ENCODE peak calls at places on chromosomes 5 and 9, in nine cellular contexts. One of them, this sample, is unnamed.

GRCh38 chr9:83432104-83432627 is 106.0 kb downstream of the FRMD3 start:
- DNase-seq in AG09319: no peak
- DNase-seq in fibroblast of lung: peak
- DNase-seq in type B pancreatic cell: no peak
- DNase-seq in fibroblast of pulmonary artery: peak
- DNase-seq in Caco-2: no peak
- DNase-seq in GM12865: no peak
- DNase-seq in tibial artery: peak
- DNase-seq in IMR-90: no peak
- DNase-seq in this sample: no peak

GRCh38 chr5:12920527-12920926 is 1016.3 kb upstream of the CTNND2 start:
- DNase-seq in AG09319: no peak
- DNase-seq in fibroblast of lung: no peak
- DNase-seq in type B pancreatic cell: no peak
- DNase-seq in fibroblast of pulmonary artery: no peak
- DNase-seq in Caco-2: no peak
- DNase-seq in GM12865: no peak
- DNase-seq in tibial artery: no peak
- DNase-seq in IMR-90: no peak
- DNase-seq in this sample: no peak

GRCh38 chr5:146048994-146049703 is 56.2 kb downstream of the PLAC8L1 start:
- DNase-seq in AG09319: peak
- DNase-seq in fibroblast of lung: peak
- DNase-seq in type B pancreatic cell: no peak
- DNase-seq in fibroblast of pulmonary artery: peak
- DNase-seq in Caco-2: peak
- DNase-seq in GM12865: peak
- DNase-seq in tibial artery: no peak
- DNase-seq in IMR-90: peak
- DNase-seq in this sample: peak

GRCh38 chr5:116274251-116274650 is 189.4 kb downstream of the COMMD10 start:
- DNase-seq in AG09319: no peak
- DNase-seq in fibroblast of lung: no peak
- DNase-seq in type B pancreatic cell: no peak
- DNase-seq in fibroblast of pulmonary artery: no peak
- DNase-seq in Caco-2: no peak
- DNase-seq in GM12865: no peak
- DNase-seq in tibial artery: no peak
- DNase-seq in IMR-90: no peak
- DNase-seq in this sample: no peak

GRCh38 chr5:173663810-173664526 is 47.5 kb upstream of the BOD1 start:
- DNase-seq in AG09319: no peak
- DNase-seq in fibroblast of lung: peak
- DNase-seq in type B pancreatic cell: no peak
- DNase-seq in fibroblast of pulmonary artery: peak
- DNase-seq in Caco-2: no peak
- DNase-seq in GM12865: peak
- DNase-seq in tibial artery: no peak
- DNase-seq in IMR-90: no peak
- DNase-seq in this sample: no peak

GRCh38 chr9:128192601-128193371 is 1.4 kb upstream of the CIZ1 start:
- DNase-seq in AG09319: no peak
- DNase-seq in fibroblast of lung: peak
- DNase-seq in type B pancreatic cell: no peak
- DNase-seq in fibroblast of pulmonary artery: peak
- DNase-seq in Caco-2: peak
- DNase-seq in GM12865: peak
- DNase-seq in tibial artery: peak
- DNase-seq in IMR-90: peak
- DNase-seq in this sample: peak

GRCh38 chr5:143261748-143262392 is 141.6 kb downstream of the NR3C1 start:
- DNase-seq in AG09319: no peak
- DNase-seq in fibroblast of lung: peak
- DNase-seq in type B pancreatic cell: no peak
- DNase-seq in fibroblast of pulmonary artery: peak
- DNase-seq in Caco-2: no peak
- DNase-seq in GM12865: no peak
- DNase-seq in tibial artery: no peak
- DNase-seq in IMR-90: peak
- DNase-seq in this sample: peak

GRCh38 chr9:115328677-115329076 is 210.7 kb upstream of the TNC start:
- DNase-seq in AG09319: no peak
- DNase-seq in fibroblast of lung: no peak
- DNase-seq in type B pancreatic cell: no peak
- DNase-seq in fibroblast of pulmonary artery: no peak
- DNase-seq in Caco-2: no peak
- DNase-seq in GM12865: no peak
- DNase-seq in tibial artery: no peak
- DNase-seq in IMR-90: no peak
- DNase-seq in this sample: no peak

GRCh38 chr5:157651623-157652376 is 438 bp downstream of the SOX30 start:
- DNase-seq in AG09319: no peak
- DNase-seq in fibroblast of lung: peak
- DNase-seq in type B pancreatic cell: no peak
- DNase-seq in fibroblast of pulmonary artery: peak
- DNase-seq in Caco-2: peak
- DNase-seq in GM12865: peak
- DNase-seq in tibial artery: peak
- DNase-seq in IMR-90: no peak
- DNase-seq in this sample: no peak

GRCh38 chr5:33588654-33589372 is 148.0 kb downstream of the TARS1 start:
- DNase-seq in AG09319: no peak
- DNase-seq in fibroblast of lung: no peak
- DNase-seq in type B pancreatic cell: no peak
- DNase-seq in fibroblast of pulmonary artery: no peak
- DNase-seq in Caco-2: peak
- DNase-seq in GM12865: peak
- DNase-seq in tibial artery: no peak
- DNase-seq in IMR-90: no peak
- DNase-seq in this sample: no peak

GRCh38 chr9:129495422-129496186 is 125.3 kb downstream of the C9orf50 start:
- DNase-seq in AG09319: peak
- DNase-seq in fibroblast of lung: peak
- DNase-seq in type B pancreatic cell: peak
- DNase-seq in fibroblast of pulmonary artery: peak
- DNase-seq in Caco-2: peak
- DNase-seq in GM12865: peak
- DNase-seq in tibial artery: peak
- DNase-seq in IMR-90: peak
- DNase-seq in this sample: peak

GRCh38 chr9:16002816-16003215 is 450.0 kb downstream of the CCDC171 start:
- DNase-seq in AG09319: no peak
- DNase-seq in fibroblast of lung: peak
- DNase-seq in type B pancreatic cell: no peak
- DNase-seq in fibroblast of pulmonary artery: peak
- DNase-seq in Caco-2: no peak
- DNase-seq in GM12865: no peak
- DNase-seq in tibial artery: no peak
- DNase-seq in IMR-90: peak
- DNase-seq in this sample: no peak

GRCh38 chr9:110031511-110032173 is 176.3 kb downstream of the C9orf152 start:
- DNase-seq in AG09319: no peak
- DNase-seq in fibroblast of lung: peak
- DNase-seq in type B pancreatic cell: no peak
- DNase-seq in fibroblast of pulmonary artery: peak
- DNase-seq in Caco-2: no peak
- DNase-seq in GM12865: no peak
- DNase-seq in tibial artery: no peak
- DNase-seq in IMR-90: peak
- DNase-seq in this sample: peak

GRCh38 chr5:59999056-59999455 is 105.5 kb upstream of the PDE4D start:
- DNase-seq in AG09319: no peak
- DNase-seq in fibroblast of lung: peak
- DNase-seq in type B pancreatic cell: no peak
- DNase-seq in fibroblast of pulmonary artery: no peak
- DNase-seq in Caco-2: no peak
- DNase-seq in GM12865: no peak
- DNase-seq in tibial artery: no peak
- DNase-seq in IMR-90: no peak
- DNase-seq in this sample: no peak

GRCh38 chr5:87754009-87754757 is 341.5 kb upstream of the CCNH start:
- DNase-seq in AG09319: no peak
- DNase-seq in fibroblast of lung: no peak
- DNase-seq in type B pancreatic cell: no peak
- DNase-seq in fibroblast of pulmonary artery: no peak
- DNase-seq in Caco-2: no peak
- DNase-seq in GM12865: no peak
- DNase-seq in tibial artery: no peak
- DNase-seq in IMR-90: no peak
- DNase-seq in this sample: no peak

GRCh38 chr9:34545497-34545896 is 22.7 kb upstream of the ENHO start:
- DNase-seq in AG09319: no peak
- DNase-seq in fibroblast of lung: no peak
- DNase-seq in type B pancreatic cell: peak
- DNase-seq in fibroblast of pulmonary artery: no peak
- DNase-seq in Caco-2: no peak
- DNase-seq in GM12865: no peak
- DNase-seq in tibial artery: no peak
- DNase-seq in IMR-90: no peak
- DNase-seq in this sample: no peak

DNA sequence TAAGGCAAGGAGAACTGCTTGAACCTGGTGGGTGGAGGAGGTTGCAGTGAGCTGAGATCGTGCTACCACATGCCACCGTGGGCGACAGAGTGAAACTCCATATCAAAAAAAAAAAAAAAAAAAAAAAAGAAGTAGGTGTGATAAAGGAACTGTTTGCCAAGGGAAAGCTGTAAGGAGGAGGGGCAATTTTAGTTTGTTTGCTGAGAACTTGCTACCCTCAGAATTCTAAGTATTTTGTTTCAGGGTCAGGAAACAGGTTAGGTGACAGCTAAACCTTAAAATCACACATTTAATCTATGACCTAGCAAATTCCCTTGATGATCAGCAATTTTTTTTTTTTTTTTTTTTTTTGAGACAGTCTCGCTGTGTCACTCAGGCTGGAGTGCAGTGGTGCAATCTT is 7.2 kb upstream of the ARRDC3 start:
- DNase-seq in AG09319: no peak
- DNase-seq in fibroblast of lung: no peak
- DNase-seq in type B pancreatic cell: no peak
- DNase-seq in fibroblast of pulmonary artery: no peak
- DNase-seq in Caco-2: peak
- DNase-seq in GM12865: no peak
- DNase-seq in tibial artery: no peak
- DNase-seq in IMR-90: no peak
- DNase-seq in this sample: no peak
- TF ChIP-seq CTCF in AG09319: no peak
- TF ChIP-seq CTCF in fibroblast of lung: no peak
- TF ChIP-seq CTCF in type B pancreatic cell: no peak
- TF ChIP-seq CTCF in fibroblast of pulmonary artery: no peak
- TF ChIP-seq CTCF in Caco-2: no peak
- TF ChIP-seq CTCF in GM12865: no peak
- TF ChIP-seq CTCF in tibial artery: no peak
- TF ChIP-seq CTCF in IMR-90: no peak
- TF ChIP-seq CTCF in this sample: no peak

GRCh38 chr5:167587768-167588167 is 703.7 kb upstream of the WWC1 start:
- DNase-seq in AG09319: no peak
- DNase-seq in fibroblast of lung: peak
- DNase-seq in type B pancreatic cell: no peak
- DNase-seq in fibroblast of pulmonary artery: peak
- DNase-seq in Caco-2: peak
- DNase-seq in GM12865: no peak
- DNase-seq in tibial artery: no peak
- DNase-seq in IMR-90: peak
- DNase-seq in this sample: peak
- TF ChIP-seq CTCF in AG09319: peak
- TF ChIP-seq CTCF in fibroblast of lung: peak
- TF ChIP-seq CTCF in type B pancreatic cell: peak
- TF ChIP-seq CTCF in fibroblast of pulmonary artery: peak
- TF ChIP-seq CTCF in Caco-2: peak
- TF ChIP-seq CTCF in GM12865: peak
- TF ChIP-seq CTCF in tibial artery: no peak
- TF ChIP-seq CTCF in IMR-90: peak
- TF ChIP-seq CTCF in this sample: peak

GRCh38 chr5:14452685-14453084 is 128.9 kb upstream of the OTULINL start:
- DNase-seq in AG09319: no peak
- DNase-seq in fibroblast of lung: peak
- DNase-seq in type B pancreatic cell: no peak
- DNase-seq in fibroblast of pulmonary artery: no peak
- DNase-seq in Caco-2: no peak
- DNase-seq in GM12865: no peak
- DNase-seq in tibial artery: no peak
- DNase-seq in IMR-90: peak
- DNase-seq in this sample: no peak

GRCh38 chr5:14447958-14448881 is 133.4 kb upstream of the OTULINL start:
- DNase-seq in AG09319: no peak
- DNase-seq in fibroblast of lung: peak
- DNase-seq in type B pancreatic cell: no peak
- DNase-seq in fibroblast of pulmonary artery: peak
- DNase-seq in Caco-2: no peak
- DNase-seq in GM12865: peak
- DNase-seq in tibial artery: no peak
- DNase-seq in IMR-90: no peak
- DNase-seq in this sample: no peak

GRCh38 chr5:14451866-14452265 is 129.7 kb upstream of the OTULINL start:
- DNase-seq in AG09319: no peak
- DNase-seq in fibroblast of lung: no peak
- DNase-seq in type B pancreatic cell: no peak
- DNase-seq in fibroblast of pulmonary artery: no peak
- DNase-seq in Caco-2: no peak
- DNase-seq in GM12865: no peak
- DNase-seq in tibial artery: no peak
- DNase-seq in IMR-90: no peak
- DNase-seq in this sample: no peak

GRCh38 chr5:14449052-14449661 is 132.4 kb upstream of the OTULINL start:
- DNase-seq in AG09319: peak
- DNase-seq in fibroblast of lung: peak
- DNase-seq in type B pancreatic cell: no peak
- DNase-seq in fibroblast of pulmonary artery: peak
- DNase-seq in Caco-2: no peak
- DNase-seq in GM12865: no peak
- DNase-seq in tibial artery: no peak
- DNase-seq in IMR-90: peak
- DNase-seq in this sample: no peak

GRCh38 chr5:14450055-14450524 is 131.5 kb upstream of the OTULINL start:
- DNase-seq in AG09319: peak
- DNase-seq in fibroblast of lung: peak
- DNase-seq in type B pancreatic cell: no peak
- DNase-seq in fibroblast of pulmonary artery: peak
- DNase-seq in Caco-2: no peak
- DNase-seq in GM12865: peak
- DNase-seq in tibial artery: peak
- DNase-seq in IMR-90: peak
- DNase-seq in this sample: no peak
- TF ChIP-seq CTCF in AG09319: no peak
- TF ChIP-seq CTCF in fibroblast of lung: no peak
- TF ChIP-seq CTCF in type B pancreatic cell: no peak
- TF ChIP-seq CTCF in fibroblast of pulmonary artery: no peak
- TF ChIP-seq CTCF in Caco-2: no peak
- TF ChIP-seq CTCF in GM12865: no peak
- TF ChIP-seq CTCF in tibial artery: no peak
- TF ChIP-seq CTCF in IMR-90: no peak
- TF ChIP-seq CTCF in this sample: no peak

GRCh38 chr5:178839319-178839704 is 20.4 kb upstream of the ZNF354B start:
- DNase-seq in AG09319: no peak
- DNase-seq in fibroblast of lung: no peak
- DNase-seq in type B pancreatic cell: no peak
- DNase-seq in fibroblast of pulmonary artery: peak
- DNase-seq in Caco-2: peak
- DNase-seq in GM12865: no peak
- DNase-seq in tibial artery: no peak
- DNase-seq in IMR-90: no peak
- DNase-seq in this sample: peak
- TF ChIP-seq CTCF in AG09319: no peak
- TF ChIP-seq CTCF in fibroblast of lung: peak
- TF ChIP-seq CTCF in type B pancreatic cell: peak
- TF ChIP-seq CTCF in fibroblast of pulmonary artery: peak
- TF ChIP-seq CTCF in Caco-2: peak
- TF ChIP-seq CTCF in GM12865: no peak
- TF ChIP-seq CTCF in tibial artery: peak
- TF ChIP-seq CTCF in IMR-90: peak
- TF ChIP-seq CTCF in this sample: no peak

This sample was measured in RWPE1.